ENCODE peak calls at places on chromosomes 5 and 9, in five cellular contexts. P, V, W, Y and T are unnamed samples.

GRCh38 chr5:158957196-158957595 is 142.5 kb downstream of the EBF1 start:
- DNase-seq in Y (no peak), P (no peak), W (no peak), V (no peak), T (no peak)

GRCh38 chr9:6894135-6894534 is 136.4 kb downstream of the KDM4C start:
- DNase-seq in W (no peak), P (no peak), Y (peak), V (no peak), T (no peak)

GRCh38 chr9:133658442-133659431 is 22.6 kb downstream of the DBH start:
- DNase-seq in P (no peak), W (peak), V (peak), Y (no peak), T (peak)

GRCh38 chr9:123620258-123620657 is 264.3 kb downstream of the CRB2 start:
- DNase-seq in W (peak), Y (no peak), V (no peak), P (no peak), T (no peak)

GRCh38 chr9:35755071-35755470 is 995 bp upstream of the MSMP start:
- DNase-seq in P (no peak), V (no peak), Y (no peak), W (no peak), T (no peak)

GRCh38 chr9:121678501-121679022 is 27.1 kb downstream of the DAB2IP start:
- DNase-seq in Y (no peak), W (no peak), P (no peak), V (no peak), T (no peak)

GRCh38 chr5:125409496-125410351 is 663.3 kb upstream of the ZNF608 start:
- DNase-seq in V (no peak), P (no peak), W (no peak), Y (no peak), T (no peak)

GRCh38 chr5:180626661-180627385 is 22.6 kb downstream of the FLT4 start:
- DNase-seq in V (no peak), P (no peak), Y (no peak), W (no peak), T (no peak)

GRCh38 chr9:132250324-132251262 is 88.7 kb downstream of the NTNG2 start:
- DNase-seq in W (no peak), P (no peak), Y (no peak), V (no peak), T (no peak)

GRCh38 chr5:142871056-142871879 is 101.1 kb downstream of the ARHGAP26 start:
- DNase-seq in Y (no peak), V (no peak), W (no peak), P (no peak), T (no peak)

GRCh38 chr5:15446552-15446951 is 53.4 kb upstream of the FBXL7 start:
- DNase-seq in P (no peak), W (no peak), V (no peak), Y (no peak), T (no peak)

GRCh38 chr5:126544087-126544740 is 50.8 kb downstream of the ALDH7A1 start:
- DNase-seq in Y (no peak), P (peak), W (peak), V (peak), T (peak)

DNA sequence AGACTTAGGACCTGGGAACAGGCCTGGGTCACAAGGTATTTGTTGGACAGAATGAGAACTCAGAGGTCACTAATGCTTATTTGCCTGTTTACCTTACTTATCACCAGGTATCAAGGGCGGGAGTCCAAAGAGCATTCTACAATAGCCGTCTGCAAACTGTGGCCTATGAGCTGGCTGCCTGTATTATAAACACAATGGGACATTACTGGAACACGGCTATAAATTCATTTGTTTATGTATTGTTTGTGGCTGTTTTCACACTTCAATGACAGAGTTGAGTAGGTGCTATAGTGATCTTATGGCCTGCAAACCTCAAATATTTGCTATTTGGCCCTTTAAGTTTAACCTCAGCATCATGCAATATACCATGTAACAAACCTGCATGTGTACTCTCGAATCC is 76.6 kb upstream of the ASTN2 start:
- DNase-seq in Y (no peak), P (no peak), V (no peak), W (no peak), T (peak)
- TF ChIP-seq JUNB in Y (no peak), P (no peak), V (no peak), W (no peak), T (peak)

DNA sequence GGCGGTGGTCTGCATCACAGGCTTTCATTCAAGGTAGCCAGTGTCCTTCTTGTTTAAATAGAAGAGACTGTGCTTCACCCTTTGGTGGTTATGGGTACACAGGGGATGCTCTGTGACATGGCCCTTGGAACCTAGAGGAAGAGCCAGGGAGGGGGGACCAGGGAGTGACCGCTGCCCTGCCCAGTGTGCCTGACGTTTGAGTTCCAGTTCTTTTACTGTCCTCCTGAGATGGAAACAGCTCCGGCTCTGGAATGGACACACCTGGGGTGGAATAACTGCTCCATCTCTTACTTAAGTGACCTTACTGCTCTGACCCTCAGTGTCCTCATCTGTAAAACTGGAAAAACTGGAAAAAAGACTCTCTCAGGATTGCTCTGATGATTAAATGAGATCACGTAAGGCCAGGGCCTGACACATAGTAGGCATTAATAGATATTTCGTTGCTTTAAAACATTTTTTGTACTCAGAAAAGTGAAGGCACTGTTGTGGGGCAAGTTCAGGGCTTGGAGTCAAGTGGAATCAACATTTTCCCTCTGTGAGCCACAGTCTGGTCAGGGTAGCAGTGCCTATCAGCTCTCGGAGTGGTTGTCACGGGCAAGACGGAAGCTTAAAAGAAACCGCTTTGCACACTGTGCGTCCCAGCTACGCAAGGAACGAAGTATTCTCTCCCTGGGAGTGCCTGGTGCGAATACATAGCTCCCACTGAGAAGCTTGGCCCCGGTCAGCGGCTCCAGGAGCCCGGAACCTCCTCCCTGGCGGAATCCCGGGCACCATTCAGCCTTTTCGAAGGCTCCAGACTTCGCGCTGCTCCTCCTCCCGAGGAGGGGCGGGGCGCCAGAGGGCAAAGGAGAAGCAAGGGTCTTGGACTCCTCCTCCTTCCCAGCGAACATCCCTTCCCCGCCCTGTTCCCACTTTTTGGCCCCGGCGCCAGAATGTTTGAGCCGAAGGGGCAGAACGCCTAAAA is 5.8 kb downstream of the POU4F3 start:
- DNase-seq in P (peak), V (peak), W (no peak), Y (no peak), T (no peak)
- TF ChIP-seq JUNB in P (no peak), V (no peak), W (no peak), Y (no peak), T (no peak)

DNA sequence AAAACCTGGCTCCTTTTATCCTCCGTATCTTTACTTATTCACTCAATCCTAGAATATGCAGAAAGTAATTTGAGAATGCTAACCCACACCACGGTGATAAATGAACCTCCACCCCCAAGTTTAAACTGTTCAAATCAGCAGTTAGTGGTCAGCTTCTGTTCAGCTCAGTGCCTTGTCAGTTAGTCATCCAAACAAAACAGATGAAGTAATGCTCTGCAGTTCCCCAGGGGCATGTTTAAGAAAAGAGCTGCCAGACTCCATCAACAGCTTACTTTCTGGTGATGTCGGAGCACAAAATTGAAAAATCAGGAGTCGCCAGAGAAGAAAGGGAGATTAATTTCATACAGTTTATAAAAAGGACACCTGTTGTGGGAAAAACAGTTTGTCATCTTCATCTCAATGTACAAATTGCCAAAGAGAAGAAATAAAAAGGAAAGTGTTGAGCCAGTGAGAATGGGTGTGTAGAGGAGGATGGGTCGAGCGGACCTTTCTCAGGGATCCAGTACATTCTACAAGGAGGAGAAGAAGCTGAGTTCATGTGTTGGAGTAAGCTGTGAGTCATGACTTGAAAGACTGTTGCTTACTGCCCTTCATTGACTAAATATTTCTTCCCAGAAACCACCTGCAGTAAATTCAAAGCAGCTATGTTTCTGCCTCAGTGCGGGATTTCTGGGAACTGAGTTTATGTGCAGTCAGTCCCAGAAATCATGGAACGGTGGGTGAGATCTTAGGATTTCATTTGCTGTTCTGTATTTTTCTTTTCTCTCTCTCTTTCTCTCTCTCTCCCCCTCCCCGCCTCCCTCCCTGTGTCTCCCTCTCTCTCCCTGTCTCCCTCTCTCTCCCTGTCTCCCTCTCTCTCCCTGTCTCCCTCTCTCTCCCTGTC is 13.7 kb downstream of the TRIO start:
- DNase-seq in P (no peak), Y (peak), V (no peak), W (peak), T (peak)
- TF ChIP-seq JUNB in P (no peak), Y (peak), V (no peak), W (peak), T (no peak)

GRCh38 chr5:6321078-6321477 is 57.3 kb downstream of the MED10 start:
- DNase-seq in W (peak), P (no peak), Y (no peak), V (peak), T (no peak)
- TF ChIP-seq JUNB in W (no peak), P (no peak), Y (no peak), V (no peak), T (no peak)

GRCh38 chr9:77865385-77865784 is 166.2 kb downstream of the GNAQ start:
- DNase-seq in Y (no peak), V (no peak), P (no peak), W (peak), T (peak)

GRCh38 chr9:77866882-77867281 is 164.7 kb downstream of the GNAQ start:
- DNase-seq in P (no peak), Y (no peak), V (no peak), W (no peak), T (no peak)

GRCh38 chr9:77864096-77864889 is 167.3 kb downstream of the GNAQ start:
- DNase-seq in W (peak), V (no peak), P (no peak), Y (no peak), T (no peak)
- TF ChIP-seq JUNB in W (no peak), V (no peak), P (no peak), Y (no peak), T (no peak)